ENCODE peak calls at places on chromosome 3, in eight cellular contexts. J is CD8-positive, alpha-beta T cell; S is PC-9; A is caudate nucleus; V is cardiac muscle cell; T is A549; B is HCT116; E is ovary. R is an unnamed sample.

GRCh38 chr3:72214065-72215048 is 429.4 kb upstream of the PROK2 start:
- DNase-seq in V (peak; percentile 90), S (no peak), J (no peak), A (no peak), T (no peak), E (no peak), B (no peak), R (no peak)

GRCh38 chr3:71210257-71211002 is 373.1 kb downstream of the FOXP1 start:
- DNase-seq in B (no peak), J (no peak), T (peak; percentile 64), A (no peak), V (peak; percentile 87), E (peak; percentile 78), S (no peak), R (no peak)

GRCh38 chr3:35946857-35947514 is 307.7 kb downstream of the ARPP21 start:
- DNase-seq in B (no peak), A (no peak), J (no peak), V (no peak), T (no peak), E (no peak), S (no peak), R (no peak)

GRCh38 chr3:66464512-66464894 is 36.3 kb downstream of the LRIG1 start:
- DNase-seq in A (no peak), S (no peak), V (peak; percentile 41), B (no peak), J (no peak), E (no peak), T (no peak), R (no peak)

GRCh38 chr3:169664034-169664820 is 715 bp upstream of the MECOM start:
- DNase-seq in E (no peak), A (no peak), T (no peak), J (no peak), V (peak; percentile 33), B (no peak), S (no peak), R (no peak)

GRCh38 chr3:119831941-119832371 is 50.1 kb downstream of the NR1I2 start:
- DNase-seq in A (no peak), J (no peak), B (no peak), E (no peak), T (no peak), S (no peak), V (no peak), R (no peak)

GRCh38 chr3:42736081-42736480 is 33.5 kb upstream of the HHATL start:
- DNase-seq in S (no peak), T (no peak), V (no peak), J (no peak), A (no peak), E (peak; percentile 10), B (no peak), R (no peak)

GRCh38 chr3:142232340-142232739 is 7.0 kb upstream of the GK5 start:
- DNase-seq in B (no peak), E (no peak), A (no peak), V (no peak), J (no peak), S (no peak), T (no peak), R (no peak)

GRCh38 chr3:64878372-64878771 is 190.6 kb upstream of the ADAMTS9 start:
- DNase-seq in E (no peak), B (no peak), V (peak; percentile 48), S (peak; percentile 84), J (no peak), T (no peak), A (no peak), R (peak; percentile 33)

GRCh38 chr3:101535221-101535620 is 22.2 kb upstream of the SENP7 start:
- DNase-seq in B (no peak), A (no peak), J (no peak), S (no peak), T (no peak), V (no peak), E (no peak), R (no peak)

GRCh38 chr3:102084712-102085111 is 235.4 kb downstream of the NFKBIZ start:
- DNase-seq in T (no peak), S (no peak), A (no peak), B (no peak), V (no peak), J (no peak), E (no peak), R (no peak)

GRCh38 chr3:164522073-164522763 is 556.1 kb downstream of the SI start:
- DNase-seq in E (no peak), A (no peak), V (no peak), S (no peak), B (no peak), T (no peak), J (no peak), R (no peak)

DNA sequence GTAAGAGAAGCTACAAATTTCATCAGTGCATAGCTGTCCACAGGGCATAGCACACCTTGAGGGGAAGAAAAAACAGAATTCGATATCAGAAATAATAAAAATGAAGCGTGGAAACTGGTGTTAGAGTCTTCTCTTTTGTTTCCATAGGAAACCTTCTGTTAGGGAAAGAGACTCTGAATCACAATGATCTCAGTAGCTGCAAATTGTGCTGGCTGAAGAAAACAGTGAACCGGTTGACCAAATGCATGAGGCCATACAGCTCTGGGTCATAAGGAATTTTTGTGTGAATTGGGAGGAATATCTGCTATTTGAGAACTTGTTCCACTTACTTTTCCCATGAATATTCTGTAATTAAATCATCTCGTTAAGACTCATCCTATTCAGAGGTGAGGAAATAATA is 580.2 kb upstream of the NECTIN3 start:
- DNase-seq in B (no peak), E (no peak), V (no peak), T (no peak), S (no peak), J (no peak), A (no peak), R (no peak)
- H3K27ac ChIP-seq in B (no peak overlapping the region), E (no peak overlapping the region), V (no peak overlapping the region), T (no peak overlapping the region), S (no peak overlapping the region), J (no peak overlapping the region), A (no peak overlapping the region), R (no peak overlapping the region)

DNA sequence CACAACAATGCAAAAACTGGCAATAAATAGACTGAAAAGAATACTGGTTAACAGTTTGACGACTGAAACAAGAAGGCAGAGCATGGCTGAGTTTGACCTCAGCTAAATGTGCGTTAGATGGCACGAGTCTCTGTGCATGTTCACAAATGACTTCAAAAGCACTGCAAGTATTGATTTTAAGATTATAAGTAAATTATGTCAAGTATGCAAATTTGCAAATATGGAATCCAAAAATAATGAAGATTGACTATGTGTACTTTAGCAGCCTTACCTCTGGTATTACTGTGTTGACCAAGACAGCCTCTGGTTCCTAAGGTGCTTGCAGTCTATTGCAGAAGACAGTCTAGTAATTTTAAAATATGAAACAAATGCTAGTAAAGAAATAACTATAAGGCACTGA is 2.6 kb upstream of the EIF5A2 start:
- DNase-seq in A (no peak), V (no peak), J (no peak), T (no peak), E (no peak), S (no peak), B (no peak), R (no peak)
- H3K27ac ChIP-seq in A (no peak overlapping the region), V (no peak overlapping the region), J (no peak overlapping the region), T (no peak overlapping the region), E (no peak overlapping the region), S (no peak overlapping the region), B (no peak overlapping the region), R (no peak overlapping the region)

GRCh38 chr3:30342319-30343060 is 263.9 kb upstream of the TGFBR2 start:
- DNase-seq in J (no peak), T (peak; percentile 89), A (no peak), B (peak; percentile 89), E (peak; percentile 57), S (peak; percentile 87), V (peak; percentile 92), R (peak; percentile 84)

GRCh38 chr3:30343067-30343831 is 263.2 kb upstream of the TGFBR2 start:
- DNase-seq in V (no peak), T (no peak), J (no peak), S (no peak), B (no peak), A (no peak), E (no peak), R (no peak)

GRCh38 chr3:30341851-30342250 is 264.6 kb upstream of the TGFBR2 start:
- DNase-seq in J (no peak), A (no peak), T (no peak), E (no peak), V (no peak), S (no peak), B (no peak), R (no peak)

GRCh38 chr3:30344288-30344687 is 262.1 kb upstream of the TGFBR2 start:
- DNase-seq in A (no peak), E (no peak), T (peak; percentile 60), J (no peak), V (no peak), S (peak; percentile 58), B (no peak), R (no peak)

DNA sequence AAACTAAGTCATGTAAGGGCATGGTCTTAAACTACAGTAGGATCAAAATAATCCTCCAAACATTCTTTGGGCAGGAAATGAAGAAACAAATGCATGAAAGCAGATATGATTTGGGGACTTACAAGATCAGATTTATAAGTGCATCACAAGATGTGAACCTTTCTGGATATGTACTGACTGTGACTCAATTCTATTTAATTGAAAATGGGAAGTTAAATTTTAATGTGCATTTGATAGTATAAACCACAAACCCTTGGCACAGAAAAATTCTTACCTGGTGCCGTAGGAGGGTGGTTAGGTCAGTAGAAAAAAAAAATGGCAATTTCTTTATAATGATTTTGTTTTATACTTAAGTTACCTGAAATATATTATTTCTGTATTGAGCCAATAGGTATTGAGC is 262.5 kb upstream of the TGFBR2 start:
- DNase-seq in E (no peak), B (no peak), V (no peak), A (no peak), S (no peak), J (no peak), T (no peak), R (no peak)
- H3K27ac ChIP-seq in E (no peak overlapping the region), B (peak overlapping the region; percentile 69), V (no peak overlapping the region), A (no peak overlapping the region), S (no peak overlapping the region), J (no peak overlapping the region), T (peak overlapping the region; percentile 81), R (peak overlapping the region; percentile 95)

GRCh38 chr3:136990826-136991225 is 33.0 kb downstream of the IL20RB start:
- DNase-seq in V (no peak), E (no peak), B (no peak), J (no peak), T (no peak), A (no peak), S (no peak), R (no peak)

GRCh38 chr3:136988651-136989050 is 30.9 kb downstream of the IL20RB start:
- DNase-seq in J (no peak), B (no peak), A (no peak), S (no peak), E (no peak), T (no peak), V (no peak), R (no peak)

GRCh38 chr3:136994772-136995516 is 37.2 kb downstream of the IL20RB start:
- DNase-seq in S (peak; percentile 79), V (peak; percentile 98), E (peak; percentile 77), B (no peak), T (peak; percentile 24), J (no peak), A (no peak), R (peak; percentile 94)

GRCh38 chr3:136989781-136990524 is 32.2 kb downstream of the IL20RB start:
- DNase-seq in S (no peak), E (no peak), B (no peak), A (no peak), V (no peak), J (no peak), T (no peak), R (no peak)

DNA sequence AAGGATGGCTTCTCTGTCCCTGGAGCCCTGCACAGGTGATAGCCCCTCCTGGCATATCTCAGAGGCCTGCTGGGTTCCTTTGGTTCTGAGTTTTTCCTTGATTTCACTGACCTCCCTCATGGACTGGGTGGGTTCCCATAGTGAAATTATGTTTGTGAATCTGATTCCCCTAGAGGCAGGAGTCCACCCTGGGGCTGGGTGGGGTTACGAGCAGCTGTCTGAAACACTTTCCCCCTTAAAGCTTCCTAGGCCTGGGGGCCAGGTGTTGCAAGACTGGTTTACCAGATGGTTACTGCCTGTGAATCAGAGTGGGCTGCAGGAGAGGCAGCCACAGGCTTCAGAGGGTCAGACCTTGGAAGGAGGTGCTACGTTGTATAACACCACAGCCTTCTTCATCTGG is 34.3 kb downstream of the IL20RB start:
- DNase-seq in S (no peak), T (no peak), A (no peak), V (no peak), J (no peak), E (no peak), B (no peak), R (no peak)
- H3K27ac ChIP-seq in S (no peak overlapping the region), T (no peak overlapping the region), A (no peak overlapping the region), V (no peak overlapping the region), J (no peak overlapping the region), E (no peak overlapping the region), B (no peak overlapping the region), R (peak overlapping the region; percentile 87)